ENCODE peak calls at places on chromosomes 16 and 17, in nine cellular contexts. One of them, this sample, is unnamed.

GRCh38 chr17:30241051-30241450 is 5.6 kb upstream of the SLC6A4 start:
- DNase-seq in NCI-H1436: no peak
- DNase-seq in kidney tubule cell: no peak
- DNase-seq in HEK293T: no peak
- DNase-seq in breast epithelium: no peak
- DNase-seq in CD8-positive, alpha-beta T cell: no peak
- DNase-seq in aorta: peak
- DNase-seq in cardiac fibroblast: no peak
- DNase-seq in KG1: no peak
- DNase-seq in this sample: no peak

GRCh38 chr16:78286076-78286475 is 186.6 kb downstream of the WWOX start:
- DNase-seq in KG1: no peak
- DNase-seq in CD8-positive, alpha-beta T cell: no peak
- DNase-seq in HEK293T: no peak
- DNase-seq in aorta: no peak
- DNase-seq in NCI-H1436: no peak
- DNase-seq in breast epithelium: no peak
- DNase-seq in cardiac fibroblast: no peak
- DNase-seq in kidney tubule cell: no peak
- DNase-seq in this sample: no peak

GRCh38 chr17:57366558-57367351 is 110.4 kb downstream of the MSI2 start:
- DNase-seq in KG1: no peak
- DNase-seq in aorta: no peak
- DNase-seq in cardiac fibroblast: no peak
- DNase-seq in CD8-positive, alpha-beta T cell: no peak
- DNase-seq in kidney tubule cell: peak
- DNase-seq in breast epithelium: no peak
- DNase-seq in HEK293T: no peak
- DNase-seq in NCI-H1436: no peak
- DNase-seq in this sample: no peak

GRCh38 chr16:81729451-81729850 is 49.6 kb upstream of the PLCG2 start:
- DNase-seq in NCI-H1436: peak
- DNase-seq in aorta: no peak
- DNase-seq in kidney tubule cell: no peak
- DNase-seq in cardiac fibroblast: no peak
- DNase-seq in breast epithelium: no peak
- DNase-seq in CD8-positive, alpha-beta T cell: no peak
- DNase-seq in KG1: no peak
- DNase-seq in HEK293T: peak
- DNase-seq in this sample: no peak

GRCh38 chr16:65044861-65045260 is 77.0 kb downstream of the CDH11 start:
- DNase-seq in NCI-H1436: no peak
- DNase-seq in cardiac fibroblast: peak
- DNase-seq in aorta: no peak
- DNase-seq in breast epithelium: no peak
- DNase-seq in CD8-positive, alpha-beta T cell: no peak
- DNase-seq in KG1: no peak
- DNase-seq in HEK293T: no peak
- DNase-seq in kidney tubule cell: no peak
- DNase-seq in this sample: no peak

GRCh38 chr17:7280519-7281073 is 922 bp upstream of the SLC2A4 start:
- DNase-seq in KG1: peak
- DNase-seq in HEK293T: peak
- DNase-seq in aorta: peak
- DNase-seq in breast epithelium: peak
- DNase-seq in kidney tubule cell: peak
- DNase-seq in NCI-H1436: peak
- DNase-seq in CD8-positive, alpha-beta T cell: peak
- DNase-seq in cardiac fibroblast: peak
- DNase-seq in this sample: peak

GRCh38 chr16:893360-893759 is 77.4 kb downstream of the LMF1 start:
- DNase-seq in cardiac fibroblast: no peak
- DNase-seq in breast epithelium: no peak
- DNase-seq in NCI-H1436: no peak
- DNase-seq in KG1: no peak
- DNase-seq in kidney tubule cell: no peak
- DNase-seq in HEK293T: no peak
- DNase-seq in CD8-positive, alpha-beta T cell: no peak
- DNase-seq in aorta: no peak
- DNase-seq in this sample: no peak

GRCh38 chr17:5523249-5523648 is 36.9 kb downstream of the MIS12 start:
- DNase-seq in cardiac fibroblast: no peak
- DNase-seq in kidney tubule cell: no peak
- DNase-seq in CD8-positive, alpha-beta T cell: no peak
- DNase-seq in NCI-H1436: no peak
- DNase-seq in aorta: no peak
- DNase-seq in HEK293T: no peak
- DNase-seq in KG1: no peak
- DNase-seq in breast epithelium: no peak
- DNase-seq in this sample: no peak

GRCh38 chr17:81809556-81809998 is 5.6 kb downstream of the GCGR start:
- DNase-seq in cardiac fibroblast: no peak
- DNase-seq in kidney tubule cell: no peak
- DNase-seq in aorta: no peak
- DNase-seq in NCI-H1436: no peak
- DNase-seq in KG1: no peak
- DNase-seq in CD8-positive, alpha-beta T cell: no peak
- DNase-seq in HEK293T: no peak
- DNase-seq in breast epithelium: no peak
- DNase-seq in this sample: no peak

GRCh38 chr17:57401556-57402488 is 145.5 kb downstream of the MSI2 start:
- DNase-seq in cardiac fibroblast: no peak
- DNase-seq in aorta: no peak
- DNase-seq in KG1: no peak
- DNase-seq in HEK293T: peak
- DNase-seq in CD8-positive, alpha-beta T cell: no peak
- DNase-seq in breast epithelium: no peak
- DNase-seq in kidney tubule cell: no peak
- DNase-seq in NCI-H1436: no peak
- DNase-seq in this sample: no peak